ENCODE peak calls at places on chromosomes 6 and 20, in eight cellular contexts. M is Peyer's patch; L is upper lobe of right lung; V is OCI-LY7; Y is HCT116; G is heart left ventricle; C is CD8-positive, alpha-beta T cell; H is H9. Q is an unnamed sample.

GRCh38 chr6:159761135-159761872 is 541 bp upstream of the ACAT2 start:
- DNase-seq in M (peak; percentile 66), H (peak; percentile 45), G (no peak), L (peak; percentile 68), V (peak; percentile 52), Y (no peak), C (peak; percentile 21), Q (peak; percentile 58)

GRCh38 chr20:14604143-14604542 is 266.7 kb upstream of the FLRT3 start:
- DNase-seq in G (no peak), V (no peak), L (no peak), C (no peak), H (no peak), Y (no peak), M (no peak), Q (no peak)

GRCh38 chr6:115539531-115539930 is 521.2 kb downstream of the FRK start:
- DNase-seq in V (no peak), L (no peak), M (no peak), H (no peak), G (no peak), Y (no peak), C (no peak), Q (no peak)

GRCh38 chr6:2744206-2744771 is 6.4 kb downstream of the MYLK4 start:
- DNase-seq in M (no peak), C (no peak), H (no peak), Y (no peak), G (peak; percentile 79), L (no peak), V (no peak), Q (no peak)

GRCh38 chr20:6698056-6698455 is 69.4 kb upstream of the BMP2 start:
- DNase-seq in M (no peak), G (no peak), V (no peak), L (no peak), Y (peak; percentile 7), C (no peak), H (peak; percentile 88), Q (no peak)

GRCh38 chr6:165889636-165890403 is 226.8 kb upstream of the PDE10A start:
- DNase-seq in L (no peak), Y (peak; percentile 13), G (no peak), M (no peak), H (peak; percentile 69), V (peak; percentile 25), C (no peak), Q (no peak)

GRCh38 chr6:26065952-26066380 is 21.3 kb upstream of the HFE start:
- DNase-seq in C (no peak), V (peak; percentile 79), L (peak; percentile 68), Y (peak; percentile 79), H (peak; percentile 53), M (peak; percentile 64), G (peak; percentile 47), Q (no peak)

GRCh38 chr6:20708367-20709124 is 174.3 kb downstream of the CDKAL1 start:
- DNase-seq in H (no peak), G (no peak), V (no peak), C (no peak), M (no peak), L (no peak), Y (no peak), Q (no peak)

GRCh38 chr6:16200231-16200941 is 38.0 kb upstream of the GMPR start:
- DNase-seq in V (no peak), L (no peak), H (no peak), C (no peak), Y (no peak), G (no peak), M (no peak), Q (no peak)

GRCh38 chr6:110066091-110066490 is 88.0 kb downstream of the GPR6 start:
- DNase-seq in G (no peak), Y (no peak), M (no peak), C (no peak), H (no peak), L (no peak), V (peak; percentile 61), Q (no peak)

GRCh38 chr6:37556884-37557644 is 57.4 kb upstream of the CCDC167 start:
- DNase-seq in M (no peak), G (no peak), C (no peak), L (no peak), H (no peak), Y (no peak), V (peak; percentile 51), Q (no peak)

GRCh38 chr6:33746036-33746600 is 587 bp downstream of the IP6K3 start:
- DNase-seq in Y (no peak), H (peak; percentile 46), L (no peak), M (no peak), G (peak; percentile 83), C (no peak), V (no peak), Q (no peak)

GRCh38 chr6:28985396-28986164 is 19.5 kb downstream of the ZNF311 start:
- DNase-seq in G (peak; percentile 89), M (peak; percentile 80), L (peak; percentile 88), V (no peak), C (no peak), H (peak; percentile 96), Y (peak; percentile 92), Q (peak; percentile 88)

GRCh38 chr6:27890351-27891299 is 21.6 kb downstream of the OR2B2 start:
- DNase-seq in M (peak; percentile 81), G (peak; percentile 48), C (peak; percentile 57), H (peak; percentile 86), L (peak; percentile 74), Y (peak; percentile 97), V (peak; percentile 94), Q (peak; percentile 73)

GRCh38 chr20:62927128-62927705 is 912 bp upstream of the DIDO1 start:
- DNase-seq in V (no peak), G (no peak), L (no peak), Y (no peak), C (no peak), H (no peak), M (peak; percentile 37), Q (peak; percentile 59)

DNA sequence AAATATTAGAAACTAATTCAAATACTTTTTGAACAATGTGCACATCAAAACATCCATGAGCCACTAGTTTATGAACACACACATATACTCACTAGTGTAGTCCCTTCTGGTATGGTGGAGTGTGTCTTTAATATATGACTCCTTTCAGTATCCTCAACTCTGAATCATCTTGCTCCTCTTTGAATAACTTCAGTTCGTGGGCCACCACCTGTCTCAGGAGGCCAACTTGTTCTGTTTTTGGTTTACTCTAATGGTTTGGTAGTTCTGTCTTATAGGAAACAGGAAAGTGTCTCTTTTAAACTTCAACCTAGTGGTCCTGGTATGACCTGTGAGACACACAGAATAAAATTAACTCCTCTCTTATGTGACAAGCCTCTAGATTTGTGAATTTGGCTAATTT is 55.6 kb downstream of the ZNF292 start:
- DNase-seq in L (no peak), G (no peak), Y (no peak), V (no peak), C (no peak), H (no peak), M (no peak), Q (no peak)
- H3K4me1 ChIP-seq in L (no peaks in the 10 kb centered on the region), G (no peaks in the 10 kb centered on the region), Y (peaks cover 4% of the 10 kb centered on the region), V (no peaks in the 10 kb centered on the region), C (peaks cover 21% of the 10 kb centered on the region), H (peaks cover 15% of the 10 kb centered on the region), M (no peaks in the 10 kb centered on the region), Q (peaks cover under 1% of the 10 kb centered on the region)

GRCh38 chr6:87656857-87657256 is 45.2 kb downstream of the AKIRIN2 start:
- DNase-seq in M (no peak), Y (no peak), V (peak; percentile 51), L (no peak), H (no peak), G (no peak), C (no peak), Q (no peak)
- H3K4me1 ChIP-seq in M (no peaks in the 10 kb centered on the region), Y (no peaks in the 10 kb centered on the region), V (peaks cover 7% of the 10 kb centered on the region), L (no peaks in the 10 kb centered on the region), H (no peaks in the 10 kb centered on the region), G (no peaks in the 10 kb centered on the region), C (peaks cover 6% of the 10 kb centered on the region), Q (no peaks in the 10 kb centered on the region)

GRCh38 chr6:169792306-169793015 is 41.0 kb downstream of the ERMARD start:
- DNase-seq in G (no peak), C (no peak), M (no peak), H (peak; percentile 18), L (peak; percentile 48), Y (no peak), V (no peak), Q (peak; percentile 60)

GRCh38 chr6:169795196-169795595 is 43.8 kb downstream of the ERMARD start:
- DNase-seq in L (no peak), Y (no peak), C (no peak), M (no peak), V (no peak), G (no peak), H (no peak), Q (no peak)

GRCh38 chr6:169794317-169795055 is 43.1 kb downstream of the ERMARD start:
- DNase-seq in G (peak; percentile 49), M (peak; percentile 44), C (no peak), Y (no peak), L (peak; percentile 54), H (no peak), V (no peak), Q (no peak)

GRCh38 chr6:169791721-169792131 is 40.3 kb downstream of the ERMARD start:
- DNase-seq in C (no peak), Y (no peak), H (peak; percentile 8), M (no peak), L (peak; percentile 22), G (no peak), V (no peak), Q (no peak)

DNA sequence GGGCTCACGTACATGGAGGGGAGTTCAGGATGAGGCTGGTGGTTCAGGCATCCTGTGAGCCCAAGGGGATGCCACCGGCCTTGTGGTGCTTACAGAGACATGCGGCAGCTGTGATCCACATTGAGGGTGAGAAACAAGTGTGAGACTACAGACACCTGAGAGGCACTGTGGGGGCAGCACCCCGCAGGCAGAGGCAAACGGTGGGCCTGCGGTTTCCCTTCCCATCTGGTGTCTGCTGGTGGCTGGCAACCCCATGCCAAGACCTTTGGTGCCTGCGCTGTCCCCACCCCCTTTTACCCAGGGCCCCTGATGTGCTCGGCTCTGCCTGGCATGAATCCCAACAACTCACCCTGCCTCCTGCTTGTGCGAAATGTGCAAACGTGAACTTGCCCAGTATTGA is 42.0 kb downstream of the ERMARD start:
- DNase-seq in M (no peak), H (peak; percentile 19), L (peak; percentile 33), C (no peak), V (no peak), Y (no peak), G (no peak), Q (peak; percentile 61)
- H3K4me1 ChIP-seq in M (peaks cover 4% of the 10 kb centered on the region), H (no peaks in the 10 kb centered on the region), L (peaks cover 16% of the 10 kb centered on the region), C (peaks cover 8% of the 10 kb centered on the region), V (peaks cover 3% of the 10 kb centered on the region), Y (no peaks in the 10 kb centered on the region), G (peaks cover 12% of the 10 kb centered on the region), Q (no peaks in the 10 kb centered on the region)

GRCh38 chr6:148323344-148323743 is 19.3 kb upstream of the SASH1 start:
- DNase-seq in H (no peak), C (no peak), M (no peak), L (no peak), V (no peak), G (no peak), Y (no peak), Q (no peak)

GRCh38 chr6:148325316-148326068 is 17.1 kb upstream of the SASH1 start:
- DNase-seq in M (no peak), G (no peak), H (no peak), Y (no peak), C (no peak), V (no peak), L (no peak), Q (no peak)

GRCh38 chr6:148317739-148318138 is 24.9 kb upstream of the SASH1 start:
- DNase-seq in H (no peak), G (no peak), Y (no peak), V (no peak), L (no peak), M (no peak), C (no peak), Q (no peak)

GRCh38 chr6:148324297-148325007 is 18.2 kb upstream of the SASH1 start:
- DNase-seq in C (no peak), H (no peak), M (no peak), G (no peak), L (peak; percentile 64), V (no peak), Y (no peak), Q (peak; percentile 54)

GRCh38 chr6:148322704-148323103 is 19.9 kb upstream of the SASH1 start:
- DNase-seq in V (no peak), L (no peak), C (no peak), Y (no peak), H (no peak), M (no peak), G (no peak), Q (no peak)
- H3K4me1 ChIP-seq in V (no peaks in the 10 kb centered on the region), L (no peaks in the 10 kb centered on the region), C (no peaks in the 10 kb centered on the region), Y (no peaks in the 10 kb centered on the region), H (no peaks in the 10 kb centered on the region), M (no peaks in the 10 kb centered on the region), G (no peaks in the 10 kb centered on the region), Q (no peaks in the 10 kb centered on the region)

Q was measured in aorta.